ENCODE peak calls at places on chromosome 19, in four cellular contexts. J is psoas muscle, S is GM13976, G is heart left ventricle. Y is an unnamed sample.

GRCh38 chr19:43782689-43783231 is 2.0 kb upstream of the KCNN4 start:
- DNase-seq in J (no peak), S (no peak), G (no peak), Y (no peak)

GRCh38 chr19:45075215-45076028 is 856 bp downstream of the ZNF296 start:
- DNase-seq in J (peak), S (peak), G (peak), Y (peak)

GRCh38 chr19:16435238-16435911 is 36.4 kb downstream of the EPS15L1 start:
- DNase-seq in J (peak), S (no peak), G (peak), Y (no peak)

GRCh38 chr19:55258476-55258827 is 365 bp downstream of the PPP6R1 start:
- DNase-seq in J (no peak), S (peak), G (no peak), Y (peak)

GRCh38 chr19:47471733-47472457 is at the start of gene SLC8A2:
- DNase-seq in J (peak), S (peak), G (peak), Y (peak)

GRCh38 chr19:38321646-38322323 is 2.1 kb downstream of the KCNK6 start:
- DNase-seq in J (no peak), S (no peak), G (peak), Y (no peak)

GRCh38 chr19:4497770-4498389 is 20.4 kb downstream of the PLIN4 start:
- DNase-seq in J (peak), S (no peak), G (peak), Y (no peak)

GRCh38 chr19:58217607-58218391 is 10.9 kb upstream of the ZNF544 start:
- DNase-seq in J (no peak), S (no peak), G (no peak), Y (no peak)

GRCh38 chr19:45772912-45773311 is 3.9 kb upstream of the SIX5 start:
- DNase-seq in J (no peak), S (no peak), G (no peak), Y (no peak)

GRCh38 chr19:6260912-6261636 is 18.7 kb downstream of the MLLT1 start:
- DNase-seq in J (peak), S (peak), G (no peak), Y (peak)

GRCh38 chr19:8259142-8259921 is 48.8 kb downstream of the CD320 start:
- DNase-seq in J (peak), S (peak), G (no peak), Y (no peak)

DNA sequence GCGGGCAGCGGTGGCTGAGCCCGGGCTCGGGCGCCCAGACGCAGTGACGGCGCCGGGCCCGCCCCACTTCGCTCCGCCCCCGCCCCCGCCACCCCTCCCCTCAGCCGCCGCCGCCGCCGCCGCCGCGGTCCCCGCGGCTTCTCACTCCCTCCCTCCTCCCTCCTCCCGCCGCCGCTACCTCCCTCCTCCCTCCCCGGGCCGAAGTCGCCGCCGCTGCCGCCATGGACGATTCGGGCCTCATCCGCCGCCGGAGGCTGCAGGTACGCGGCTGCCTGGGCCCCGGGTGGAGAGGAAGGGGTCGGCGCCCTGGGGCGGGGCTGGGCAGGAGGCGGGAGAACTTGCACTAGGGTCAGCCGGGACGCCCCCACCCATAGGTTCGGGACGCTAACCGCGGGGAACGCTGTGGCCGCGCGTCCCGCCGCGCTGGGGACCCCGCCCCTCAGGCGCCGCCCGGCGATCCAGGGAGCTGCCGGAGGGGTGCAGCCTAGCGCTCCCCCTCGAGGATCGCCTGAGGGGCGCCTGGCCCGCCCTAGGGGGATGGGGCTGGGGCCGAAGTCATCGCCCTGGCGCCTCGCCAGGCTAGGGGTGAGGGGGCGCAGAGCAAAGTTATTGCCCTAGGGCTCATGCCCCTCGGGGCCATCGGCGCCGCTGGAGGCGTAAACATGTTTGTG is 497 bp downstream of the RTBDN start:
- DNase-seq in J (no peak), S (peak), G (no peak), Y (peak)
- TF ChIP-seq CTCF in J (no peak), S (no peak), G (no peak), Y (no peak)

GRCh38 chr19:40529093-40529954 is 47.3 kb upstream of the SHKBP1 start:
- DNase-seq in J (peak), S (peak), G (peak), Y (peak)

GRCh38 chr19:40528533-40529092 is 48.1 kb upstream of the SHKBP1 start:
- DNase-seq in J (no peak), S (no peak), G (no peak), Y (no peak)

GRCh38 chr19:40530091-40530901 is 46.4 kb upstream of the SHKBP1 start:
- DNase-seq in J (no peak), S (peak), G (no peak), Y (peak)

GRCh38 chr19:40534148-40534547 is 42.5 kb upstream of the SHKBP1 start:
- DNase-seq in J (no peak), S (no peak), G (no peak), Y (no peak)

DNA sequence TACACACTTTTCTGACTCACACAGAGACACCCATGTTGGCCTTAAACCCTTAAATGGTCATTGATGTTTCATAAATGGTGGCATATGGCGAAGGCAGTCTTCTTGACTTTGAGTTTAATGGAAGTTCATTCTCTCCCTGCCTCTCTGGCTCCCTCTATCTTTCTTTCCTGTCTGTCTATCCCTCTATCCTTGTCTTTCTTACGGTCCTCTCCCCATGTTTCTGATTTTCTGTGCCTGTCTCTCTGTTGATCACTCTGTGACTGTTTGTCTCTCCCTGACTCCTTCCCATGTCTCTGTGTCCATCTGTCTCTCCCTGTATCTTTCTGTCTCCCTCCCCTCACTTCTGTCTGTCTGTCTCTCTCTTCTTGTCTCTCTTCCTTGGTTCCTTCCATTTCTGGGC is 43.2 kb upstream of the SHKBP1 start:
- DNase-seq in J (no peak), S (no peak), G (no peak), Y (no peak)
- TF ChIP-seq CTCF in J (no peak), S (no peak), G (no peak), Y (no peak)

GRCh38 chr19:40163541-40164129 is 27.6 kb upstream of the MAP3K10 start:
- DNase-seq in J (no peak), S (peak), G (no peak), Y (peak)

GRCh38 chr19:40162104-40162503 is 29.1 kb upstream of the MAP3K10 start:
- DNase-seq in J (no peak), S (no peak), G (no peak), Y (no peak)

GRCh38 chr19:40159744-40160143 is 31.5 kb upstream of the MAP3K10 start:
- DNase-seq in J (no peak), S (no peak), G (no peak), Y (no peak)

DNA sequence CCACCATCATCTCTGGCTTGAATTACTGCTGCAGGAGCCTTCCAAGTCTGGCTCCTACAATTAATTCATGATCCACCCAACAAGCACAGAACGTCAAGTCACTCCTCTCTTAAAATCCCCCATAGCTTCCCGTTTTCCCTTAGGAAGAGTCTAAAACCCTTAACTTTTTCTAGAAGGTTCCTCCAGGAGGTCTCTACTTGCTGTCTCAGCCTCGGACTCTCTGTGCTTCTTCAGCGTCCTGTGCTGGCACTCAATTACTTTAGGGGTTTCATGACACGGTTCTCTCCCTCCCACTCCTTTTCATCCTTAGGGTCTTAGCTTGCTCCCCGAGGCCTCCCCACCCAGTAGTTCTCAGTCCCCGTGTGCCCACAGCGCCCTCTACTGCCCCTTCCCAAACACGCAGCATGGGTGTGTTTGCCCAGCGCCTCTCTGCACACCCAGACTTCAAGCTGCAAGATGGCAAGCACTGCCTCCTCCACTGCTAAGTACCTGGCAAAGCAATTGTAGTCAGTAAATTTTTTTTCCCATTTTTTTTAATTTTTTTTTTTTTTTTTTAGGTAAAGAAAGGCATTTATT is 25.8 kb upstream of the MAP3K10 start:
- DNase-seq in J (peak), S (peak), G (peak), Y (peak)
- TF ChIP-seq CTCF in J (no peak), S (peak), G (peak), Y (peak)

GRCh38 chr19:50478901-50479715 is 2.5 kb upstream of the GARIN5A start:
- DNase-seq in J (peak), S (no peak), G (no peak), Y (no peak)
- TF ChIP-seq CTCF in J (peak), S (no peak), G (peak), Y (peak)

Y was measured in GM10248.